ENCODE peak calls at places on chromosomes 7 and 10, in six cellular contexts. One of them, this sample, is unnamed.

GRCh38 chr7:111183373-111183772 is 92.4 kb downstream of the LRRN3 start:
- DNase-seq in PC-9: no peak
- DNase-seq in Karpas-422: no peak
- DNase-seq in SK-N-SH: no peak
- DNase-seq in HCT116: no peak
- DNase-seq in PC-3: no peak
- DNase-seq in this sample: no peak

GRCh38 chr7:156969972-156970420 is 20.5 kb downstream of the NOM1 start:
- DNase-seq in PC-9: no peak
- DNase-seq in Karpas-422: peak; percentile 62
- DNase-seq in SK-N-SH: no peak
- DNase-seq in HCT116: no peak
- DNase-seq in PC-3: peak; percentile 54
- DNase-seq in this sample: peak; percentile 37

GRCh38 chr10:17229717-17229966 is 1.6 kb downstream of the VIM start:
- DNase-seq in PC-9: no peak
- DNase-seq in Karpas-422: no peak
- DNase-seq in SK-N-SH: no peak
- DNase-seq in HCT116: no peak
- DNase-seq in PC-3: no peak
- DNase-seq in this sample: no peak

GRCh38 chr7:75950111-75950681 is 35.2 kb downstream of the POR start:
- DNase-seq in PC-9: no peak
- DNase-seq in Karpas-422: no peak
- DNase-seq in SK-N-SH: no peak
- DNase-seq in HCT116: no peak
- DNase-seq in PC-3: peak; percentile 18
- DNase-seq in this sample: no peak

GRCh38 chr10:75404335-75405200 is 3.0 kb upstream of the ZNF503 start:
- DNase-seq in PC-9: no peak
- DNase-seq in Karpas-422: no peak
- DNase-seq in SK-N-SH: peak; percentile 68
- DNase-seq in HCT116: no peak
- DNase-seq in PC-3: peak; percentile 85
- DNase-seq in this sample: peak; percentile 75

GRCh38 chr10:77104459-77104980 is 533.1 kb downstream of the KCNMA1 start:
- DNase-seq in PC-9: no peak
- DNase-seq in Karpas-422: no peak
- DNase-seq in SK-N-SH: no peak
- DNase-seq in HCT116: no peak
- DNase-seq in PC-3: peak; percentile 85
- DNase-seq in this sample: no peak

GRCh38 chr7:6015917-6016652 is 7.0 kb downstream of the AIMP2 start:
- DNase-seq in PC-9: no peak
- DNase-seq in Karpas-422: peak; percentile 54
- DNase-seq in SK-N-SH: no peak
- DNase-seq in HCT116: no peak
- DNase-seq in PC-3: no peak
- DNase-seq in this sample: no peak

GRCh38 chr10:104750306-104750705 is 109.2 kb downstream of the SORCS3 start:
- DNase-seq in PC-9: no peak
- DNase-seq in Karpas-422: no peak
- DNase-seq in SK-N-SH: no peak
- DNase-seq in HCT116: no peak
- DNase-seq in PC-3: no peak
- DNase-seq in this sample: no peak

GRCh38 chr7:138864667-138865066 is 66.7 kb upstream of the ATP6V0A4 start:
- DNase-seq in PC-9: peak; percentile 61
- DNase-seq in Karpas-422: no peak
- DNase-seq in SK-N-SH: no peak
- DNase-seq in HCT116: no peak
- DNase-seq in PC-3: peak; percentile 94
- DNase-seq in this sample: no peak

GRCh38 chr10:32142646-32143045 is 86.4 kb upstream of the KIF5B start:
- DNase-seq in PC-9: no peak
- DNase-seq in Karpas-422: no peak
- DNase-seq in SK-N-SH: no peak
- DNase-seq in HCT116: no peak
- DNase-seq in PC-3: no peak
- DNase-seq in this sample: no peak

GRCh38 chr7:11345621-11346020 is 371.9 kb downstream of the PHF14 start:
- DNase-seq in PC-9: no peak
- DNase-seq in Karpas-422: no peak
- DNase-seq in SK-N-SH: no peak
- DNase-seq in HCT116: no peak
- DNase-seq in PC-3: peak; percentile 25
- DNase-seq in this sample: no peak

GRCh38 chr7:49229246-49229645 is 304.9 kb downstream of the CDC14C start:
- DNase-seq in PC-9: no peak
- DNase-seq in Karpas-422: no peak
- DNase-seq in SK-N-SH: no peak
- DNase-seq in HCT116: no peak
- DNase-seq in PC-3: no peak
- DNase-seq in this sample: peak; percentile 65

GRCh38 chr7:28685660-28686417 is 272.3 kb downstream of the TRIL start:
- DNase-seq in PC-9: peak; percentile 90
- DNase-seq in Karpas-422: no peak
- DNase-seq in SK-N-SH: peak; percentile 77
- DNase-seq in HCT116: peak; percentile 65
- DNase-seq in PC-3: peak; percentile 97
- DNase-seq in this sample: no peak

GRCh38 chr10:120729508-120729907 is 121.7 kb upstream of the WDR11 start:
- DNase-seq in PC-9: no peak
- DNase-seq in Karpas-422: no peak
- DNase-seq in SK-N-SH: no peak
- DNase-seq in HCT116: no peak
- DNase-seq in PC-3: no peak
- DNase-seq in this sample: no peak

GRCh38 chr10:95537543-95537930 is 23.6 kb downstream of the SORBS1 start:
- DNase-seq in PC-9: peak; percentile 19
- DNase-seq in Karpas-422: no peak
- DNase-seq in SK-N-SH: no peak
- DNase-seq in HCT116: no peak
- DNase-seq in PC-3: peak; percentile 88
- DNase-seq in this sample: no peak

GRCh38 chr10:82826132-82826531 is 951.1 kb downstream of the NRG3 start:
- DNase-seq in PC-9: no peak
- DNase-seq in Karpas-422: no peak
- DNase-seq in SK-N-SH: no peak
- DNase-seq in HCT116: no peak
- DNase-seq in PC-3: no peak
- DNase-seq in this sample: no peak

GRCh38 chr10:13294156-13294555 is 5.7 kb downstream of the PHYH start:
- DNase-seq in PC-9: no peak
- DNase-seq in Karpas-422: no peak
- DNase-seq in SK-N-SH: no peak
- DNase-seq in HCT116: no peak
- DNase-seq in PC-3: no peak
- DNase-seq in this sample: no peak

GRCh38 chr10:132310701-132311337 is 3.1 kb upstream of the STK32C start:
- DNase-seq in PC-9: no peak
- DNase-seq in Karpas-422: no peak
- DNase-seq in SK-N-SH: no peak
- DNase-seq in HCT116: no peak
- DNase-seq in PC-3: no peak
- DNase-seq in this sample: no peak

GRCh38 chr10:101091546-101092290 is 29.9 kb downstream of the KAZALD1 start:
- DNase-seq in PC-9: no peak
- DNase-seq in Karpas-422: no peak
- DNase-seq in SK-N-SH: no peak
- DNase-seq in HCT116: no peak
- DNase-seq in PC-3: peak; percentile 74
- DNase-seq in this sample: no peak

GRCh38 chr7:29410981-29411380 is 152.7 kb upstream of the PRR15 start:
- DNase-seq in PC-9: no peak
- DNase-seq in Karpas-422: no peak
- DNase-seq in SK-N-SH: no peak
- DNase-seq in HCT116: no peak
- DNase-seq in PC-3: no peak
- DNase-seq in this sample: peak; percentile 87

GRCh38 chr7:37376386-37376785 is 72.3 kb downstream of the ELMO1 start:
- DNase-seq in PC-9: no peak
- DNase-seq in Karpas-422: no peak
- DNase-seq in SK-N-SH: no peak
- DNase-seq in HCT116: no peak
- DNase-seq in PC-3: no peak
- DNase-seq in this sample: no peak

GRCh38 chr7:127897704-127898454 is 133.4 kb downstream of the LRRC4 start:
- DNase-seq in PC-9: no peak
- DNase-seq in Karpas-422: no peak
- DNase-seq in SK-N-SH: no peak
- DNase-seq in HCT116: no peak
- DNase-seq in PC-3: peak; percentile 12
- DNase-seq in this sample: no peak

GRCh38 chr7:46566375-46566774 is 645.3 kb upstream of the IGFBP3 start:
- DNase-seq in PC-9: no peak
- DNase-seq in Karpas-422: no peak
- DNase-seq in SK-N-SH: no peak
- DNase-seq in HCT116: no peak
- DNase-seq in PC-3: no peak
- DNase-seq in this sample: no peak

GRCh38 chr10:77949167-77949566 is 22.6 kb upstream of the DLG5 start:
- DNase-seq in PC-9: peak; percentile 94
- DNase-seq in Karpas-422: no peak
- DNase-seq in SK-N-SH: no peak
- DNase-seq in HCT116: peak; percentile 82
- DNase-seq in PC-3: peak; percentile 100
- DNase-seq in this sample: no peak

GRCh38 chr10:77872151-77872946 is 54.2 kb downstream of the DLG5 start:
- DNase-seq in PC-9: no peak
- DNase-seq in Karpas-422: no peak
- DNase-seq in SK-N-SH: peak; percentile 82
- DNase-seq in HCT116: no peak
- DNase-seq in PC-3: no peak
- DNase-seq in this sample: no peak

GRCh38 chr7:93921190-93921585 is 347 bp upstream of the GNG11 start:
- DNase-seq in PC-9: no peak
- DNase-seq in Karpas-422: no peak
- DNase-seq in SK-N-SH: no peak
- DNase-seq in HCT116: no peak
- DNase-seq in PC-3: no peak
- DNase-seq in this sample: no peak

GRCh38 chr10:78435484-78436222 is 402.0 kb downstream of the RPS24 start:
- DNase-seq in PC-9: no peak
- DNase-seq in Karpas-422: peak; percentile 40
- DNase-seq in SK-N-SH: peak; percentile 51
- DNase-seq in HCT116: no peak
- DNase-seq in PC-3: no peak
- DNase-seq in this sample: no peak

GRCh38 chr10:586151-586550 is 103.3 kb downstream of the DIP2C start:
- DNase-seq in PC-9: no peak
- DNase-seq in Karpas-422: no peak
- DNase-seq in SK-N-SH: peak; percentile 59
- DNase-seq in HCT116: no peak
- DNase-seq in PC-3: no peak
- DNase-seq in this sample: no peak

GRCh38 chr10:585502-585901 is 104.0 kb downstream of the DIP2C start:
- DNase-seq in PC-9: no peak
- DNase-seq in Karpas-422: no peak
- DNase-seq in SK-N-SH: no peak
- DNase-seq in HCT116: no peak
- DNase-seq in PC-3: no peak
- DNase-seq in this sample: no peak

GRCh38 chr10:580796-581195 is 108.7 kb downstream of the DIP2C start:
- DNase-seq in PC-9: no peak
- DNase-seq in Karpas-422: no peak
- DNase-seq in SK-N-SH: no peak
- DNase-seq in HCT116: no peak
- DNase-seq in PC-3: peak; percentile 67
- DNase-seq in this sample: no peak

GRCh38 chr10:581776-582330 is 107.6 kb downstream of the DIP2C start:
- DNase-seq in PC-9: no peak
- DNase-seq in Karpas-422: no peak
- DNase-seq in SK-N-SH: no peak
- DNase-seq in HCT116: no peak
- DNase-seq in PC-3: no peak
- DNase-seq in this sample: no peak

DNA sequence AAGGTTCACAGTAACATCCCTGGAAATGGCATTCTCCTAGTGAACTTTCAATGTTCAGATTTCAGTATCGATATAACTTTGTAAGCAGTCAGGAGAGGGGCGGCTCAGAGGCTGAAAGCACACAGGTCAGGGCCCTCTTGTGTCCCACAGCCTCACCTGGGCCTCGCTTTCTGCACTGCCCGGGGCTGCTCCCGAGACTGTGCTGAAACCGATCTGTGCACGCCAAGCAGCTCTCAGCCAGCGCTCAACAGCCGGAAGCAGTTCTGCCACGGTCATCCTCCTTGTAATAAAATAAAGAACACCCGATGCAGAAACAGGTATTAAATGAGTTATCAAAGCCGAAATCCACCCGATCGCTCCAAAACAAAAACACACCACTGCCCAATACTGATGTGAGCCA is 106.0 kb downstream of the DIP2C start:
- DNase-seq in PC-9: no peak
- DNase-seq in Karpas-422: no peak
- DNase-seq in SK-N-SH: no peak
- DNase-seq in HCT116: no peak
- DNase-seq in PC-3: no peak
- DNase-seq in this sample: no peak
- H3K9me2 ChIP-seq in PC-9: no peaks in the 10 kb centered on the region
- H3K9me2 ChIP-seq in Karpas-422: no peaks in the 10 kb centered on the region
- H3K9me2 ChIP-seq in SK-N-SH: no peaks in the 10 kb centered on the region
- H3K9me2 ChIP-seq in HCT116: no peaks in the 10 kb centered on the region
- H3K9me2 ChIP-seq in PC-3: no peaks in the 10 kb centered on the region
- H3K9me2 ChIP-seq in this sample: no peaks in the 10 kb centered on the region

DNA sequence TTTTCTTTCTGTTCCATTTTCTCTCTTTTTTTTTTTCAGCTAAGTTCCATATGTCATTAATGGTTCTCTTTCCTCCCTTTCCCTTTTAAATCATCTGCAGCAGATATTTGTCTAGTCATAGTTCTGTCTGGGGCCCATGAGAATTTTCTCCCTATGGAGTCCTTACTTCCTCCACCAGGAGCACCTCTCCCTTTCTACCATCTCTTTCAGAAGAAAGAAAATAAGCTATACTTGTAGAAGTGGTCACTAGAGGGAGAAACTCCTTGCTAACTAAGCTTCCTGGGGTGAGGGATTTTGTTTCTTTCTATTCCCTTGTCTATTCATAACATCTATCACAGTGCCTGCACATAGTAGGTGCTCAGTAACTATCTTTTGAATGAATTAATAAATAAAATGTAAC is 230.2 kb upstream of the HPS1 start:
- DNase-seq in PC-9: no peak
- DNase-seq in Karpas-422: no peak
- DNase-seq in SK-N-SH: no peak
- DNase-seq in HCT116: no peak
- DNase-seq in PC-3: no peak
- DNase-seq in this sample: no peak
- H3K9me2 ChIP-seq in PC-9: no peaks in the 10 kb centered on the region
- H3K9me2 ChIP-seq in Karpas-422: no peaks in the 10 kb centered on the region
- H3K9me2 ChIP-seq in SK-N-SH: no peaks in the 10 kb centered on the region
- H3K9me2 ChIP-seq in HCT116: no peaks in the 10 kb centered on the region
- H3K9me2 ChIP-seq in PC-3: no peaks in the 10 kb centered on the region
- H3K9me2 ChIP-seq in this sample: no peaks in the 10 kb centered on the region

GRCh38 chr7:131898418-131898817 is 342.0 kb upstream of the PODXL start:
- DNase-seq in PC-9: no peak
- DNase-seq in Karpas-422: no peak
- DNase-seq in SK-N-SH: no peak
- DNase-seq in HCT116: no peak
- DNase-seq in PC-3: peak; percentile 15
- DNase-seq in this sample: no peak
- H3K9me2 ChIP-seq in PC-9: no peaks in the 10 kb centered on the region
- H3K9me2 ChIP-seq in Karpas-422: no peaks in the 10 kb centered on the region
- H3K9me2 ChIP-seq in SK-N-SH: no peaks in the 10 kb centered on the region
- H3K9me2 ChIP-seq in HCT116: no peaks in the 10 kb centered on the region
- H3K9me2 ChIP-seq in PC-3: no peaks in the 10 kb centered on the region
- H3K9me2 ChIP-seq in this sample: no peaks in the 10 kb centered on the region

GRCh38 chr7:131897016-131897789 is 340.8 kb upstream of the PODXL start:
- DNase-seq in PC-9: no peak
- DNase-seq in Karpas-422: no peak
- DNase-seq in SK-N-SH: peak; percentile 16
- DNase-seq in HCT116: peak; percentile 12
- DNase-seq in PC-3: peak; percentile 62
- DNase-seq in this sample: no peak
- H3K9me2 ChIP-seq in PC-9: no peaks in the 10 kb centered on the region
- H3K9me2 ChIP-seq in Karpas-422: no peaks in the 10 kb centered on the region
- H3K9me2 ChIP-seq in SK-N-SH: no peaks in the 10 kb centered on the region
- H3K9me2 ChIP-seq in HCT116: no peaks in the 10 kb centered on the region
- H3K9me2 ChIP-seq in PC-3: no peaks in the 10 kb centered on the region
- H3K9me2 ChIP-seq in this sample: no peaks in the 10 kb centered on the region